ENCODE peak calls at places on chromosome 3, in ten cellular contexts. One of them, this sample, is unnamed. For H3K4me1, the result is how much of the 10 kb centered on the place peaks cover.

GRCh38 chr3:30766522-30766921 is 127.9 kb downstream of the GADL1 start:
- DNase-seq in A673: no peak
- DNase-seq in CD4-positive, CD25-positive, alpha-beta regulatory T cell: no peak
- DNase-seq in neural progenitor cell: no peak
- DNase-seq in right lobe of liver: no peak
- DNase-seq in testis: no peak
- DNase-seq in iPS DF 6.9: no peak
- DNase-seq in GM23248: no peak
- DNase-seq in lower lobe of right lung: no peak
- DNase-seq in breast epithelium: no peak
- DNase-seq in this sample: no peak

GRCh38 chr3:194386610-194387009 is 12.5 kb downstream of the GP5 start:
- DNase-seq in A673: no peak
- DNase-seq in CD4-positive, CD25-positive, alpha-beta regulatory T cell: no peak
- DNase-seq in neural progenitor cell: peak
- DNase-seq in right lobe of liver: no peak
- DNase-seq in testis: no peak
- DNase-seq in iPS DF 6.9: no peak
- DNase-seq in GM23248: no peak
- DNase-seq in lower lobe of right lung: no peak
- DNase-seq in breast epithelium: no peak
- DNase-seq in this sample: no peak

GRCh38 chr3:102471491-102471890 is 36.7 kb downstream of the ZPLD1 start:
- DNase-seq in A673: no peak
- DNase-seq in CD4-positive, CD25-positive, alpha-beta regulatory T cell: no peak
- DNase-seq in neural progenitor cell: no peak
- DNase-seq in right lobe of liver: no peak
- DNase-seq in testis: no peak
- DNase-seq in iPS DF 6.9: no peak
- DNase-seq in GM23248: no peak
- DNase-seq in lower lobe of right lung: no peak
- DNase-seq in breast epithelium: no peak
- DNase-seq in this sample: no peak

GRCh38 chr3:117059054-117059989 is 349.7 kb downstream of the TUSC7 start:
- DNase-seq in A673: peak
- DNase-seq in CD4-positive, CD25-positive, alpha-beta regulatory T cell: no peak
- DNase-seq in neural progenitor cell: peak
- DNase-seq in right lobe of liver: no peak
- DNase-seq in testis: no peak
- DNase-seq in iPS DF 6.9: no peak
- DNase-seq in GM23248: peak
- DNase-seq in lower lobe of right lung: no peak
- DNase-seq in breast epithelium: no peak
- DNase-seq in this sample: no peak

GRCh38 chr3:103127737-103128136 is 692.9 kb downstream of the ZPLD1 start:
- DNase-seq in A673: no peak
- DNase-seq in CD4-positive, CD25-positive, alpha-beta regulatory T cell: no peak
- DNase-seq in neural progenitor cell: no peak
- DNase-seq in right lobe of liver: no peak
- DNase-seq in testis: no peak
- DNase-seq in iPS DF 6.9: no peak
- DNase-seq in GM23248: no peak
- DNase-seq in lower lobe of right lung: no peak
- DNase-seq in breast epithelium: no peak
- DNase-seq in this sample: no peak

GRCh38 chr3:179133575-179133974 is 14.6 kb upstream of the PIK3CA start:
- DNase-seq in A673: no peak
- DNase-seq in CD4-positive, CD25-positive, alpha-beta regulatory T cell: no peak
- DNase-seq in neural progenitor cell: no peak
- DNase-seq in right lobe of liver: no peak
- DNase-seq in testis: no peak
- DNase-seq in iPS DF 6.9: no peak
- DNase-seq in GM23248: no peak
- DNase-seq in lower lobe of right lung: no peak
- DNase-seq in breast epithelium: no peak
- DNase-seq in this sample: no peak

GRCh38 chr3:86180696-86181095 is 810.3 kb downstream of the VGLL3 start:
- DNase-seq in A673: peak
- DNase-seq in CD4-positive, CD25-positive, alpha-beta regulatory T cell: no peak
- DNase-seq in neural progenitor cell: peak
- DNase-seq in right lobe of liver: no peak
- DNase-seq in testis: peak
- DNase-seq in iPS DF 6.9: no peak
- DNase-seq in GM23248: peak
- DNase-seq in lower lobe of right lung: no peak
- DNase-seq in breast epithelium: no peak
- DNase-seq in this sample: no peak

GRCh38 chr3:123660900-123661299 is 76.0 kb upstream of the HACD2 start:
- DNase-seq in A673: peak
- DNase-seq in CD4-positive, CD25-positive, alpha-beta regulatory T cell: no peak
- DNase-seq in neural progenitor cell: no peak
- DNase-seq in right lobe of liver: peak
- DNase-seq in testis: peak
- DNase-seq in iPS DF 6.9: no peak
- DNase-seq in GM23248: peak
- DNase-seq in lower lobe of right lung: peak
- DNase-seq in breast epithelium: peak
- DNase-seq in this sample: peak

GRCh38 chr3:4776980-4777581 is 202.2 kb upstream of the BHLHE40 start:
- DNase-seq in A673: no peak
- DNase-seq in CD4-positive, CD25-positive, alpha-beta regulatory T cell: no peak
- DNase-seq in neural progenitor cell: no peak
- DNase-seq in right lobe of liver: no peak
- DNase-seq in testis: no peak
- DNase-seq in iPS DF 6.9: no peak
- DNase-seq in GM23248: peak
- DNase-seq in lower lobe of right lung: no peak
- DNase-seq in breast epithelium: no peak
- DNase-seq in this sample: no peak

GRCh38 chr3:117479095-117479494 is 769.5 kb downstream of the TUSC7 start:
- DNase-seq in A673: no peak
- DNase-seq in CD4-positive, CD25-positive, alpha-beta regulatory T cell: no peak
- DNase-seq in neural progenitor cell: no peak
- DNase-seq in right lobe of liver: no peak
- DNase-seq in testis: no peak
- DNase-seq in iPS DF 6.9: no peak
- DNase-seq in GM23248: no peak
- DNase-seq in lower lobe of right lung: no peak
- DNase-seq in breast epithelium: no peak
- DNase-seq in this sample: no peak

GRCh38 chr3:169327969-169328368 is 335.5 kb downstream of the MECOM start:
- DNase-seq in A673: no peak
- DNase-seq in CD4-positive, CD25-positive, alpha-beta regulatory T cell: no peak
- DNase-seq in neural progenitor cell: no peak
- DNase-seq in right lobe of liver: no peak
- DNase-seq in testis: no peak
- DNase-seq in iPS DF 6.9: no peak
- DNase-seq in GM23248: no peak
- DNase-seq in lower lobe of right lung: no peak
- DNase-seq in breast epithelium: no peak
- DNase-seq in this sample: no peak

GRCh38 chr3:37521403-37521802 is 340.3 kb upstream of the CTDSPL start:
- DNase-seq in A673: no peak
- DNase-seq in CD4-positive, CD25-positive, alpha-beta regulatory T cell: no peak
- DNase-seq in neural progenitor cell: no peak
- DNase-seq in right lobe of liver: no peak
- DNase-seq in testis: no peak
- DNase-seq in iPS DF 6.9: no peak
- DNase-seq in GM23248: no peak
- DNase-seq in lower lobe of right lung: no peak
- DNase-seq in breast epithelium: no peak
- DNase-seq in this sample: no peak

GRCh38 chr3:103440539-103441113 is 1005.8 kb downstream of the ZPLD1 start:
- DNase-seq in A673: peak
- DNase-seq in CD4-positive, CD25-positive, alpha-beta regulatory T cell: no peak
- DNase-seq in neural progenitor cell: peak
- DNase-seq in right lobe of liver: no peak
- DNase-seq in testis: no peak
- DNase-seq in iPS DF 6.9: no peak
- DNase-seq in GM23248: no peak
- DNase-seq in lower lobe of right lung: no peak
- DNase-seq in breast epithelium: no peak
- DNase-seq in this sample: no peak

DNA sequence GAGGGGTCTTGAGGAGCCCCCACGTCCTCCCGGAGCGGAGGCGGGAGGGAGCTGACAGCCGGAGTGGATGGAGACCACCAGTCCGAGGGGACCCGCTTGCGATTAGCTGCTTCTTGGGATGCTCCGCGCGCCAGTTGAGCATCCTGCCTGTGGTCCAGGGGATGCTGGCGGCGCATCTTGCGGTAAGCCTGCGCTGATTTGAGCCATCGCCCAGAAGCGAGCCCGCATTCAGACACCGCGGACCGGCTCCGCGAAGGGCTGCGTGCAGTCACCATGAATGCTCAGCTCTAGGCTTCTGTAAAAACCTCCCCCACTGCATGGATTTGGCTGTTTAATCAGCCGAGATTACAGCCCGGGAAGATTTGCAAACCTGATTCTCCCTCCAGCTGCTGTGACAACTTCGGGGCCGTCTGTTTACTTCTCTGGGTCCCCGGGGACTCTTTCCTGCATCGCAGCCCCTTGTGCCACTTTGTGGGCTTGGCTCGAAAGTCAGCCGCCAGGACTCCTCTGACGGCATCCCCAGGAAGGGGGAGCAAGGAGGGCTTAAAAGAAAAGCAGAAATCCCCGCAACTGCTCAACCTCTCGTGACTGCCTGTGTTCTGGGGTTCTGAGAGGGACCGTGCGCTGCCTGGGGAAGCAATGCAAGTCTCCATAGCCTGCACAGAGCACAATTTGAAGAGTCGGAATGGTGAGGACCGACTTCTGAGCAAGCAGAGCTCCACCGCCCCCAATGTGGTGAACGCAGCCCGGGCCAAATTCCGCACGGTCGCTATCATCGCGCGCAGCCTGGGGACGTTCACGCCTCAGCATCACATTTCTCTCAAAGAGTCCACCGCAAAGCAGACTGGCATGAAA is 171.1 kb downstream of the KCNAB1 start:
- DNase-seq in A673: peak
- DNase-seq in CD4-positive, CD25-positive, alpha-beta regulatory T cell: no peak
- DNase-seq in neural progenitor cell: peak
- DNase-seq in right lobe of liver: no peak
- DNase-seq in testis: peak
- DNase-seq in iPS DF 6.9: no peak
- DNase-seq in GM23248: peak
- DNase-seq in lower lobe of right lung: no peak
- DNase-seq in breast epithelium: no peak
- DNase-seq in this sample: peak
- H3K4me3 ChIP-seq in A673: peak
- H3K4me3 ChIP-seq in CD4-positive, CD25-positive, alpha-beta regulatory T cell: no peak
- H3K4me3 ChIP-seq in neural progenitor cell: peak
- H3K4me3 ChIP-seq in right lobe of liver: no peak
- H3K4me3 ChIP-seq in testis: peak
- H3K4me3 ChIP-seq in iPS DF 6.9: peak
- H3K4me3 ChIP-seq in GM23248: peak
- H3K4me3 ChIP-seq in lower lobe of right lung: peak
- H3K4me3 ChIP-seq in breast epithelium: peak
- H3K4me3 ChIP-seq in this sample: peak

GRCh38 chr3:184734903-184735630 is 23.2 kb upstream of the MAGEF1 start:
- DNase-seq in A673: no peak
- DNase-seq in CD4-positive, CD25-positive, alpha-beta regulatory T cell: no peak
- DNase-seq in neural progenitor cell: no peak
- DNase-seq in right lobe of liver: no peak
- DNase-seq in testis: no peak
- DNase-seq in iPS DF 6.9: no peak
- DNase-seq in GM23248: no peak
- DNase-seq in lower lobe of right lung: no peak
- DNase-seq in breast epithelium: peak
- DNase-seq in this sample: no peak
- H3K4me1 ChIP-seq in A673: under half
- H3K4me1 ChIP-seq in CD4-positive, CD25-positive, alpha-beta regulatory T cell: under half
- H3K4me1 ChIP-seq in neural progenitor cell: under half
- H3K4me1 ChIP-seq in right lobe of liver: under half
- H3K4me1 ChIP-seq in testis: under half
- H3K4me1 ChIP-seq in iPS DF 6.9: under half
- H3K4me1 ChIP-seq in GM23248: under half
- H3K4me1 ChIP-seq in lower lobe of right lung: under half
- H3K4me1 ChIP-seq in breast epithelium: under half
- H3K4me1 ChIP-seq in this sample: under half

GRCh38 chr3:72255736-72256559 is 471.0 kb upstream of the PROK2 start:
- DNase-seq in A673: peak
- DNase-seq in CD4-positive, CD25-positive, alpha-beta regulatory T cell: peak
- DNase-seq in neural progenitor cell: no peak
- DNase-seq in right lobe of liver: peak
- DNase-seq in testis: no peak
- DNase-seq in iPS DF 6.9: no peak
- DNase-seq in GM23248: no peak
- DNase-seq in lower lobe of right lung: peak
- DNase-seq in breast epithelium: peak
- DNase-seq in this sample: peak
- H3K4me3 ChIP-seq in A673: no peak
- H3K4me3 ChIP-seq in CD4-positive, CD25-positive, alpha-beta regulatory T cell: no peak
- H3K4me3 ChIP-seq in neural progenitor cell: no peak
- H3K4me3 ChIP-seq in right lobe of liver: no peak
- H3K4me3 ChIP-seq in testis: no peak
- H3K4me3 ChIP-seq in iPS DF 6.9: no peak
- H3K4me3 ChIP-seq in GM23248: no peak
- H3K4me3 ChIP-seq in lower lobe of right lung: no peak
- H3K4me3 ChIP-seq in breast epithelium: peak
- H3K4me3 ChIP-seq in this sample: no peak

GRCh38 chr3:40872562-40872961 is 326.7 kb upstream of the CTNNB1 start:
- DNase-seq in A673: no peak
- DNase-seq in CD4-positive, CD25-positive, alpha-beta regulatory T cell: no peak
- DNase-seq in neural progenitor cell: no peak
- DNase-seq in right lobe of liver: no peak
- DNase-seq in testis: no peak
- DNase-seq in iPS DF 6.9: no peak
- DNase-seq in GM23248: no peak
- DNase-seq in lower lobe of right lung: no peak
- DNase-seq in breast epithelium: no peak
- DNase-seq in this sample: no peak
- H3K4me1 ChIP-seq in A673: under half
- H3K4me1 ChIP-seq in CD4-positive, CD25-positive, alpha-beta regulatory T cell: under half
- H3K4me1 ChIP-seq in neural progenitor cell: under half
- H3K4me1 ChIP-seq in right lobe of liver: under half
- H3K4me1 ChIP-seq in testis: under half
- H3K4me1 ChIP-seq in iPS DF 6.9: under half
- H3K4me1 ChIP-seq in GM23248: under half
- H3K4me1 ChIP-seq in lower lobe of right lung: under half
- H3K4me1 ChIP-seq in breast epithelium: under half
- H3K4me1 ChIP-seq in this sample: under half

GRCh38 chr3:111980716-111981456 is 2.1 kb downstream of the ABHD10 start:
- DNase-seq in A673: no peak
- DNase-seq in CD4-positive, CD25-positive, alpha-beta regulatory T cell: no peak
- DNase-seq in neural progenitor cell: no peak
- DNase-seq in right lobe of liver: no peak
- DNase-seq in testis: no peak
- DNase-seq in iPS DF 6.9: no peak
- DNase-seq in GM23248: no peak
- DNase-seq in lower lobe of right lung: no peak
- DNase-seq in breast epithelium: no peak
- DNase-seq in this sample: no peak
- H3K4me3 ChIP-seq in A673: no peak
- H3K4me3 ChIP-seq in CD4-positive, CD25-positive, alpha-beta regulatory T cell: peak
- H3K4me3 ChIP-seq in neural progenitor cell: peak
- H3K4me3 ChIP-seq in right lobe of liver: no peak
- H3K4me3 ChIP-seq in testis: no peak
- H3K4me3 ChIP-seq in iPS DF 6.9: no peak
- H3K4me3 ChIP-seq in GM23248: peak
- H3K4me3 ChIP-seq in lower lobe of right lung: no peak
- H3K4me3 ChIP-seq in breast epithelium: no peak
- H3K4me3 ChIP-seq in this sample: no peak